ENCODE peak calls at places on chromosome 15, in four cellular contexts. B, X, C and Z are unnamed samples.

GRCh38 chr15:39270221-39270835 is 310.6 kb upstream of the THBS1 start:
- DNase-seq in B (no peak), X (no peak), C (no peak), Z (no peak)

GRCh38 chr15:87416591-87417257 is 839.8 kb downstream of the NTRK3 start:
- DNase-seq in B (no peak), X (no peak), C (no peak), Z (no peak)

GRCh38 chr15:58010983-58011382 is 54.5 kb downstream of the ALDH1A2 start:
- DNase-seq in B (no peak), X (no peak), C (no peak), Z (no peak)

GRCh38 chr15:70507772-70508351 is 255.5 kb downstream of the UACA start:
- DNase-seq in B (no peak), X (no peak), C (no peak), Z (no peak)

GRCh38 chr15:77507151-77507847 is 86.6 kb downstream of the HMG20A start:
- DNase-seq in B (no peak), X (no peak), C (no peak), Z (no peak)

GRCh38 chr15:88334436-88334835 is 77.9 kb upstream of the NTRK3 start:
- DNase-seq in B (no peak), X (no peak), C (no peak), Z (no peak)

GRCh38 chr15:98899266-98900021 is 108.1 kb downstream of the PGPEP1L start:
- DNase-seq in B (no peak), X (no peak), C (no peak), Z (no peak)

GRCh38 chr15:69692342-69692741 is 239.7 kb downstream of the RPLP1 start:
- DNase-seq in B (no peak), X (no peak), C (no peak), Z (no peak)

GRCh38 chr15:72237286-72238224 is 6.6 kb upstream of the PKM start:
- DNase-seq in B (peak; percentile 51), X (peak; percentile 95), C (peak; percentile 43), Z (peak; percentile 92)

GRCh38 chr15:51342249-51342999 is 969 bp downstream of the GLDN start:
- DNase-seq in B (no peak), X (no peak), C (no peak), Z (no peak)

GRCh38 chr15:83871808-83872559 is 218.1 kb downstream of the ADAMTSL3 start:
- DNase-seq in B (peak; percentile 17), X (peak; percentile 36), C (no peak), Z (no peak)

GRCh38 chr15:41989573-41990242 is 17.4 kb upstream of the EHD4 start:
- DNase-seq in B (no peak), X (peak; percentile 85), C (peak; percentile 70), Z (peak; percentile 55)

DNA sequence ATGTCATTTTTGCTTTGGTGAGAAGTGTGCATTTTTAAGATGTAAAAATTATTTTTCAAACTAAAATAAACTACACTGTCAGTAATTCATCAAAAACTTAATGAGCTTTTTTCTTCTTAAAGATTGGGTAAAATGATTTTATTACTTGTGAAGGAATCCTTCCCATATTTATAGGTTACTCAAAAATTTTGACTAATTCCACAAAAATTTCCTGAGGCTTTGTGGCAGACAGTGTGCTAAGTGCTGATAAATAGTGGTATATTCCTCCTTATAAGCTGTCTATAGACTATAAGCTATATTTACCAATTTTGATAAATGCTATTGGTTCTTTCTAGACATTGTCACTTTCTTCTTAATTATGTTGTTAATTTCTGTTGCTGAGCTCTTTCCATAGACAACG is 284.5 kb upstream of the SEMA6D start:
- DNase-seq in B (no peak), X (no peak), C (no peak), Z (no peak)
- TF ChIP-seq RAD21 in B (no peak), X (no peak), C (no peak), Z (no peak)

GRCh38 chr15:47674576-47675232 is 42.6 kb upstream of the SEMA6D start:
- DNase-seq in B (no peak), X (no peak), C (no peak), Z (no peak)
- TF ChIP-seq EGR1 in B (no peak), X (no peak), C (no peak), Z (no peak)

GRCh38 chr15:100703032-100703578 is 100.7 kb downstream of the ASB7 start:
- DNase-seq in B (peak; percentile 84), X (peak; percentile 24), C (no peak), Z (no peak)
- TF ChIP-seq RAD21 in B (no peak), X (no peak), C (no peak), Z (no peak)

DNA sequence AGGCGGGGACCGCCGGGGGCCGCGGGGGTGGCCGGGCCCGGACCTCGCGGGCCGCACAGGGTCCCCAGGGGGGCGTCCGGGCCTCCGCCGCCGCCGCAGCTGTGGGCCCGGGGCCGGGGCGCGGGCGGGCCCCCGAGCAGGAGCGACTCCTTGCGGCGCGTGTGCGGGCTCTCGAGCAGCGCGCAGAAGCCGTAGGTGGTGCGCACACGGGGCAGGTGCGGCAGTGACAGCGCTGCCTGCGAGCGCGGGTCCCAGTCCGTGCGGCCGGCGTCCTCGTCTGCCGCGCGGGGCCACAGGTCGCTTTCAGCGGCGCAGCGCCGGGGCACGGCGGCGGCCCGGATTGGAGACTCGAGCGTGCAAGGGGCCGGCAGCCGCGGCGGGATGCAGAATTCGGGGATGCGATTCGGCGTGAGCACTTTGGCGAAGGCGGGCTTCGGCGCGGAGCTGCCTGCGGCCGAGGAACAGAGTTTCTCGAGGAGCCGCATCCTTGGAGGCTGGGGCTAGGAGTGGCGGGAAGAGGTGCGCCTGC is 521 bp downstream of the C2CD4B start:
- DNase-seq in B (no peak), X (no peak), C (no peak), Z (no peak)
- TF ChIP-seq EGR1 in B (no peak), X (no peak), C (no peak), Z (no peak)

GRCh38 chr15:68389041-68389930 is 42.7 kb downstream of the ITGA11 start:
- DNase-seq in B (no peak), X (no peak), C (no peak), Z (no peak)
- TF ChIP-seq RAD21 in B (no peak), X (no peak), C (no peak), Z (no peak)